ENCODE peak calls at places on chromosomes 5 and 9, in four cellular contexts. R, F, J and Z are unnamed samples.

GRCh38 chr9:17229945-17230560 is 95.2 kb downstream of the CNTLN start:
- DNase-seq in F (peak; percentile 6), J (no peak), R (no peak), Z (no peak)

GRCh38 chr5:134136771-134137170 is 22.3 kb downstream of the TCF7 start:
- DNase-seq in F (no peak), R (no peak), J (no peak), Z (no peak)

GRCh38 chr5:141437208-141437607 is 6.9 kb downstream of the PCDHGA12 start:
- DNase-seq in J (no peak), F (no peak), R (no peak), Z (no peak)

GRCh38 chr5:78345485-78345884 is 14.9 kb upstream of the SCAMP1 start:
- DNase-seq in R (no peak), F (no peak), J (no peak), Z (no peak)

GRCh38 chr5:169300468-169301385 is at the start of gene SLIT3:
- DNase-seq in R (peak; percentile 38), J (no peak), F (no peak), Z (peak; percentile 89)

GRCh38 chr5:93583799-93584530 is 943 bp downstream of the NR2F1 start:
- DNase-seq in F (peak; percentile 32), J (no peak), R (no peak), Z (no peak)

GRCh38 chr9:134167530-134167931 is 3.2 kb upstream of the RNU6ATAC start:
- DNase-seq in R (no peak), J (no peak), F (no peak), Z (no peak)

GRCh38 chr5:143828710-143829109 is 16.7 kb downstream of the HMHB1 start:
- DNase-seq in F (no peak), J (no peak), R (no peak), Z (no peak)

GRCh38 chr5:142320851-142321560 is 3.8 kb downstream of the SPRY4 start:
- DNase-seq in R (no peak), J (no peak), F (no peak), Z (no peak)

GRCh38 chr5:172458956-172459355 is 4.6 kb upstream of the SH3PXD2B start:
- DNase-seq in F (no peak), R (no peak), J (no peak), Z (no peak)

GRCh38 chr9:129141066-129142041 is 30.1 kb downstream of the PTPA start:
- DNase-seq in F (no peak), J (peak; percentile 71), R (no peak), Z (no peak)

GRCh38 chr9:109935406-109936087 is 155.5 kb downstream of the PALM2AKAP2 start:
- DNase-seq in F (no peak), J (no peak), R (no peak), Z (no peak)

GRCh38 chr5:32991416-32991805 is 280.3 kb downstream of the NPR3 start:
- DNase-seq in J (no peak), R (no peak), F (no peak), Z (no peak)
- TF ChIP-seq BHLHE40 in J (no peak), R (no peak), F (no peak), Z (no peak)

DNA sequence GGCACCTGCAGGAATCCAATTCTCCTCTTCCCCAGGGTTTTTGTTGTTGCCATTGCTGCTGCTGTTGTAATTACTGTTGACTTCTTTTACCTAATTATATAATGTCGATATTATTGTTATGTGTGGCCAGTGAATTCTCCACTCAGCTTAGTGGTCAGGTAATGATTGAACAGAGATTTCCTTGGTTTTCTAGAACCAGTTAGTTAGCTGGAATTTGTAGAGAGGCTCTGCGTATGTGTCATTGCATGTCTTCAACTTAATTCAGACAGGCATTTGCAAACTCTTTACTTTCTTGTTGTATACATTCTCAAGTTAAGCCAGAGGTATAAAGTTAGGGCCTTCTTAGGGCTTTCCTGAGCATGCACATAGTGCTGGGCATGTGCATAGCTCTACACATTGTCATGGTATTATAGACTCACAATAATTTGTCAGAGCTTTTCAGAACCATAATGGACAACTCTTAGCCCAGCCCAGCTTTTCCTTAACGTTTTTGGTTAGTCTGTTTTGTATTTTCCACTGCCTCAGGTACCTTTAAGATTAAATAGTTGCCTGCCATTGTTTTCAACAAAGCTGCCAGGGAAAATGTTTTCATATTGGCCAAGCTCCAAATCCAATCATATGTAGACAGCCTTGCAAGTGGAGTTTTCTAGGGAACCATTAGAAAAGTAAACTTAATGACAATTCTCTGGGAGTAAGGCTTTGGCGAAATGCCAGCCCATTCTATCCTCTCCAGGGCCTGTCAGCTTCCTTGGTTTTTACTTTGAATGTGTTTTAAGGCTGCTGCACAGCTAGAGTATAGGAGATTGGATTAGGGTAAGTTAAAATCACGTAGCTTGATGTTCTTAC is 68.1 kb downstream of the UBE2R2 start:
- DNase-seq in J (no peak), R (no peak), F (no peak), Z (peak; percentile 17)
- TF ChIP-seq TARDBP in J (no peak), R (no peak), F (no peak), Z (no peak)

GRCh38 chr5:98770158-98770910 is 3.1 kb upstream of the RGMB start:
- DNase-seq in J (no peak), F (peak; percentile 41), R (no peak), Z (no peak)
- TF ChIP-seq BHLHE40 in J (no peak), F (no peak), R (no peak), Z (no peak)

GRCh38 chr5:157575096-157575872 is at the start of gene ADAM19:
- DNase-seq in F (no peak), J (no peak), R (peak; percentile 67), Z (peak; percentile 70)

GRCh38 chr5:157574456-157575095 is 999 bp downstream of the ADAM19 start:
- DNase-seq in R (no peak), F (no peak), J (no peak), Z (no peak)

GRCh38 chr5:157568717-157569116 is 6.9 kb downstream of the ADAM19 start:
- DNase-seq in J (no peak), F (no peak), R (no peak), Z (no peak)

GRCh38 chr5:157570801-157571200 is 4.8 kb downstream of the ADAM19 start:
- DNase-seq in J (no peak), R (no peak), F (no peak), Z (no peak)

GRCh38 chr5:157571357-157571827 is 4.2 kb downstream of the ADAM19 start:
- DNase-seq in R (no peak), J (peak; percentile 75), F (no peak), Z (no peak)
- TF ChIP-seq TARDBP in R (no peak), J (no peak), F (no peak), Z (no peak)

DNA sequence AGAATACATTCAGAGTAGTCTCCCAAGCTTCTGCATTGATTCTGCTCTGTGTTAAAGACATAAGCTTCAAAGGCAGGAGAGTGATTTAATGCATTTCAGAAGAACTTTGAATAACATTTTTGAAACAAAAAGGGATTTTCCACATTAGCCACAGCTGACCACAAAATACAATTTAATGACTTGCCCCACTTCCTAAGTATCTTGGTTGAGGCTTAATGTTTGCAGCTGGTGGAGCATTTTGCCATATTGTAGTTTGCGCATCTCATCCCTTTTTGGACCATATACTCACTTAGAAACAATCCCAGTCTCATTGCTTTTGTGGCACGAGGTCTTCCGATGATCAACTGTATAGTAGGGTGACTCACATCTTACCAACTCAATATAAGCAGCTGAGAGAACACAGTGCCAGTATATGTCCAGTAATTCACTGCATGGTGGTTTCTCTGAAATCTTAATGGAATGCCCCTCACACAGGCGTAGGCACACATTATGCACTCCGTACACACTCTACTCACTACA is 455.8 kb upstream of the PTGER4 start:
- DNase-seq in J (peak; percentile 85), F (no peak), R (no peak), Z (no peak)
- TF ChIP-seq BHLHE40 in J (no peak), F (no peak), R (no peak), Z (no peak)

DNA sequence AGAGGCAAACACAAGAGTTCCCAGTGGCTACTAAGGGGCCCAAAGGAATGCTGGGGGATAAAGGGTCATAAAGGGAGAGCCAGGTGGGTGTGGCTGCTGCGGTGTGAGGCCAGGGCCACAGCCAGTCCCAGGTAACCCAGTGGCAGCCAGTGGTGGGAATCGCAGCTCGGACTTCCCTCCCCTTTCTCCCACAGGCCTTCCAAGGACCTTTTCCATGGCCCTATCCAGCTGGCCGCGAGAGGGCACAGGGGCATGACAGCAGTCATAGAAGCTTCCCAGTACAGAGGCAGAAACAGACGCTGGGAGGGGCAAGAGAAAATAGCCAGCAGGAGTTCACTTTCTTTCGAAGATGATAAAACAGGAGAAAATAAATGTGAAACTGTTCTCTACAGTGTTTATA is 257.6 kb downstream of the SEMA5A start:
- DNase-seq in F (no peak), J (no peak), R (no peak), Z (no peak)
- TF ChIP-seq TARDBP in F (no peak), J (no peak), R (no peak), Z (no peak)

GRCh38 chr5:119792154-119792799 is 162.9 kb downstream of the FAM170A start:
- DNase-seq in J (no peak), F (no peak), R (no peak), Z (no peak)
- TF ChIP-seq BHLHE40 in J (no peak), F (no peak), R (no peak), Z (no peak)

DNA sequence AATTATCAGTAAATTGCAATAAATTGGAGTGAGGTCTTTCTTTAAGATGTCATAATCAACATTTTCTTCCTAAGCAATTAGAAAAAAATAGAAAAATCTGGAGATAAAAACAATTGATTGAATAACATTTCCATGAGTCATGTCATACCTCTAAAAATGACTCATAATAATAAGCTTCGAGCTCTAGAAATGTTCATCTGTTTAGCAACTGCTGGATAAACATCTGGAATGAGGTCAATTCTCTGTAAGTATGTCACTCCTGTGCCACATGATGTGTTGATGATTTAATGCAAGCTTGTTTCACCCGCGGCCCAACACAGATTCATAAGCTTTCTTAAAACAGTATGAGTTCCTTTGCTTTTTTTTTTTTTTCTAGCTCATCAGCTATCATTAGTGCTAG is 39.7 kb upstream of the PAM start:
- DNase-seq in J (no peak), R (no peak), F (no peak), Z (no peak)
- TF ChIP-seq TARDBP in J (no peak), R (no peak), F (no peak), Z (no peak)